ENCODE peak calls at places on chromosomes 12 and 14, in eight cellular contexts. One of them, this sample, is unnamed.
A peak's percentile ranks its signal among the peaks of the same experiment; 100 is the strongest.

GRCh38 chr12:10363922-10364838 is 25.7 kb downstream of the KLRK1 start:
- DNase-seq in Panc1: peak; percentile 32
- DNase-seq in neural crest cell: no peak
- DNase-seq in astrocyte: peak; percentile 49
- DNase-seq in HFF-Myc: no peak
- DNase-seq in IMR-90: peak; percentile 41
- DNase-seq in fibroblast of lung: peak; percentile 65
- DNase-seq in heart right ventricle: no peak
- DNase-seq in this sample: no peak

GRCh38 chr14:101705733-101706508 is 55.6 kb upstream of the PPP2R5C start:
- DNase-seq in Panc1: no peak
- DNase-seq in neural crest cell: no peak
- DNase-seq in astrocyte: peak; percentile 10
- DNase-seq in HFF-Myc: no peak
- DNase-seq in IMR-90: no peak
- DNase-seq in fibroblast of lung: peak; percentile 34
- DNase-seq in heart right ventricle: peak; percentile 59
- DNase-seq in this sample: no peak

GRCh38 chr12:97555547-97556200 is 93.1 kb downstream of the RMST start:
- DNase-seq in Panc1: no peak
- DNase-seq in neural crest cell: no peak
- DNase-seq in astrocyte: no peak
- DNase-seq in HFF-Myc: no peak
- DNase-seq in IMR-90: no peak
- DNase-seq in fibroblast of lung: no peak
- DNase-seq in heart right ventricle: no peak
- DNase-seq in this sample: no peak

GRCh38 chr12:28683371-28683770 is 465.7 kb upstream of the FAR2 start:
- DNase-seq in Panc1: no peak
- DNase-seq in neural crest cell: no peak
- DNase-seq in astrocyte: no peak
- DNase-seq in HFF-Myc: no peak
- DNase-seq in IMR-90: no peak
- DNase-seq in fibroblast of lung: no peak
- DNase-seq in heart right ventricle: no peak
- DNase-seq in this sample: no peak

GRCh38 chr14:81437226-81437625 is 37.1 kb upstream of the STON2 start:
- DNase-seq in Panc1: no peak
- DNase-seq in neural crest cell: no peak
- DNase-seq in astrocyte: no peak
- DNase-seq in HFF-Myc: no peak
- DNase-seq in IMR-90: no peak
- DNase-seq in fibroblast of lung: no peak
- DNase-seq in heart right ventricle: no peak
- DNase-seq in this sample: no peak

GRCh38 chr14:77037886-77038511 is 9.5 kb upstream of the IRF2BPL start:
- DNase-seq in Panc1: no peak
- DNase-seq in neural crest cell: no peak
- DNase-seq in astrocyte: peak; percentile 50
- DNase-seq in HFF-Myc: no peak
- DNase-seq in IMR-90: no peak
- DNase-seq in fibroblast of lung: peak; percentile 50
- DNase-seq in heart right ventricle: no peak
- DNase-seq in this sample: no peak

GRCh38 chr12:65994318-65994717 is 136.2 kb downstream of the LLPH start:
- DNase-seq in Panc1: no peak
- DNase-seq in neural crest cell: no peak
- DNase-seq in astrocyte: no peak
- DNase-seq in HFF-Myc: no peak
- DNase-seq in IMR-90: no peak
- DNase-seq in fibroblast of lung: no peak
- DNase-seq in heart right ventricle: no peak
- DNase-seq in this sample: no peak

GRCh38 chr12:107223816-107224215 is 130.5 kb upstream of the CRY1 start:
- DNase-seq in Panc1: no peak
- DNase-seq in neural crest cell: no peak
- DNase-seq in astrocyte: peak; percentile 39
- DNase-seq in HFF-Myc: no peak
- DNase-seq in IMR-90: peak; percentile 51
- DNase-seq in fibroblast of lung: no peak
- DNase-seq in heart right ventricle: no peak
- DNase-seq in this sample: no peak

GRCh38 chr12:113260127-113260526 is 38.9 kb downstream of the TPCN1 start:
- DNase-seq in Panc1: no peak
- DNase-seq in neural crest cell: no peak
- DNase-seq in astrocyte: no peak
- DNase-seq in HFF-Myc: no peak
- DNase-seq in IMR-90: no peak
- DNase-seq in fibroblast of lung: no peak
- DNase-seq in heart right ventricle: no peak
- DNase-seq in this sample: no peak

GRCh38 chr14:94966344-94966743 is 191.0 kb downstream of the DICER1 start:
- DNase-seq in Panc1: no peak
- DNase-seq in neural crest cell: no peak
- DNase-seq in astrocyte: no peak
- DNase-seq in HFF-Myc: no peak
- DNase-seq in IMR-90: no peak
- DNase-seq in fibroblast of lung: no peak
- DNase-seq in heart right ventricle: no peak
- DNase-seq in this sample: no peak

GRCh38 chr12:71415336-71416231 is 24.0 kb upstream of the LGR5 start:
- DNase-seq in Panc1: peak; percentile 45
- DNase-seq in neural crest cell: peak; percentile 35
- DNase-seq in astrocyte: peak; percentile 25
- DNase-seq in HFF-Myc: peak; percentile 37
- DNase-seq in IMR-90: peak; percentile 59
- DNase-seq in fibroblast of lung: peak; percentile 63
- DNase-seq in heart right ventricle: peak; percentile 29
- DNase-seq in this sample: peak; percentile 11

GRCh38 chr12:52543985-52544888 is 8.7 kb downstream of the KRT71 start:
- DNase-seq in Panc1: no peak
- DNase-seq in neural crest cell: no peak
- DNase-seq in astrocyte: no peak
- DNase-seq in HFF-Myc: no peak
- DNase-seq in IMR-90: no peak
- DNase-seq in fibroblast of lung: no peak
- DNase-seq in heart right ventricle: peak; percentile 11
- DNase-seq in this sample: no peak

GRCh38 chr14:73633517-73634332 is 11.1 kb upstream of the DNAL1 start:
- DNase-seq in Panc1: peak; percentile 53
- DNase-seq in neural crest cell: peak; percentile 62
- DNase-seq in astrocyte: peak; percentile 37
- DNase-seq in HFF-Myc: peak; percentile 44
- DNase-seq in IMR-90: peak; percentile 69
- DNase-seq in fibroblast of lung: peak; percentile 81
- DNase-seq in heart right ventricle: peak; percentile 59
- DNase-seq in this sample: peak; percentile 28

DNA sequence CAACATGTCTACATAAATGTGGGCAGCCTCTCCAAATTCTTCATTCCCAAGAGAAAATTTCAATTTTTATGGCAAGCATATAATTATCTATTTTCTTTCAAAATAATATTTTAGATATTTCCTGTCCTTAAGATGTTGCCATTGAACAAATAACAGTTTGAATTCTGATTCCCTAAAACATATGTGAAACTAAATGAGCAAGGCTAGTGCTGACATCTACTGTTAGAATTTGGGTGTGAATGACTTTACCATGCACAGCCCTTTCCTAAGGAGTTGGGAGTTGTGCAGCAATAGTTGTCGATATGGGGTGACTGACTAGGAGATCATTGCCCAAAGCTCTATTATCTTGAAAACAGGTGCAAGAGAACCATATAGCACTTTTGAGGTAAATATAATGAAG is 108.2 kb upstream of the SLC38A4 start:
- DNase-seq in Panc1: peak; percentile 56
- DNase-seq in neural crest cell: no peak
- DNase-seq in astrocyte: peak; percentile 37
- DNase-seq in HFF-Myc: peak; percentile 66
- DNase-seq in IMR-90: peak; percentile 77
- DNase-seq in fibroblast of lung: peak; percentile 83
- DNase-seq in heart right ventricle: no peak
- DNase-seq in this sample: no peak
- TF ChIP-seq CTCF in Panc1: peak; percentile 72
- TF ChIP-seq CTCF in neural crest cell: peak; percentile 70
- TF ChIP-seq CTCF in astrocyte: peak; percentile 56
- TF ChIP-seq CTCF in HFF-Myc: peak; percentile 57
- TF ChIP-seq CTCF in IMR-90: peak; percentile 81
- TF ChIP-seq CTCF in fibroblast of lung: peak; percentile 66
- TF ChIP-seq CTCF in heart right ventricle: peak; percentile 63
- TF ChIP-seq CTCF in this sample: peak; percentile 65

DNA sequence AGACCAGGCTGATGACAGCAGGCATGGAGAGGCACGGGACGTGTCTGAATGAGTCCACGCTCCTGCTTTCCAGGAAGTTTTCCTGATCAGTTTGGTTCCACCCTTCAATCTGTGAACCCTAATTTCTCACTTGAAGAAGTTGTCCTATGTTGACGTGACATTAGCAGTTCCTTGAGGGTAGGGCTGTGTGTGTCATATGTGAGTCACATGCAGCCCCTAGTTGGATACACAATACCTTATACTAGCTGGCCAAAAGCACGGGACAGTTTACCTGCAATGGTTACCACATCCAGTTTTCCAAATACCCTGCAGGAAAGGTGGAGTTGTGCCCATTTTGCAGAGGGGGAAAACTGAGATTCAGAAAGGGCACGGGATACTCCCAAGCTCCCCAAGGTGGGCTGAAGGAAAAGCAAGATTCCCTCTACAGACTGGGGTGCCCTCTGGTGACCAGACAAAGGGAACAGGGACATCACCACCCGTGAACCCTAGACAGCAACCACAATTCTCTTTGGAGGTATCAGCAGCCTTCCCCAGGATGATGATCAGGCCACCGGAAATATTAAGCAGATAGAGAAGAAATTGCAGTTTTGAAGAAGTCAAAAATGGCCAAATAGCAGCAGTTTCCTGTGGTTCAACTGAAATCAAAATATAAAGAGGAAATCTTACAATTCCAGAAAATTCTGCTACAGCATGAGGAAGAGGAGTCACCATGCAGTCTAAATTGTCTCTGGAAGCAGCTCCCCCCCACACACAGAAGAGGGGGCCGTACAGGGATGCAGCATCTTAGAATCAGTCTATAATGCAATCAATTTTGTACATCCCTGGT is 194.4 kb downstream of the PHETA1 start:
- DNase-seq in Panc1: peak; percentile 2
- DNase-seq in neural crest cell: no peak
- DNase-seq in astrocyte: no peak
- DNase-seq in HFF-Myc: no peak
- DNase-seq in IMR-90: no peak
- DNase-seq in fibroblast of lung: no peak
- DNase-seq in heart right ventricle: no peak
- DNase-seq in this sample: no peak
- TF ChIP-seq CTCF in Panc1: peak; percentile 74
- TF ChIP-seq CTCF in neural crest cell: peak; percentile 24
- TF ChIP-seq CTCF in astrocyte: no peak
- TF ChIP-seq CTCF in HFF-Myc: no peak
- TF ChIP-seq CTCF in IMR-90: no peak
- TF ChIP-seq CTCF in fibroblast of lung: no peak
- TF ChIP-seq CTCF in heart right ventricle: peak; percentile 15
- TF ChIP-seq CTCF in this sample: no peak

DNA sequence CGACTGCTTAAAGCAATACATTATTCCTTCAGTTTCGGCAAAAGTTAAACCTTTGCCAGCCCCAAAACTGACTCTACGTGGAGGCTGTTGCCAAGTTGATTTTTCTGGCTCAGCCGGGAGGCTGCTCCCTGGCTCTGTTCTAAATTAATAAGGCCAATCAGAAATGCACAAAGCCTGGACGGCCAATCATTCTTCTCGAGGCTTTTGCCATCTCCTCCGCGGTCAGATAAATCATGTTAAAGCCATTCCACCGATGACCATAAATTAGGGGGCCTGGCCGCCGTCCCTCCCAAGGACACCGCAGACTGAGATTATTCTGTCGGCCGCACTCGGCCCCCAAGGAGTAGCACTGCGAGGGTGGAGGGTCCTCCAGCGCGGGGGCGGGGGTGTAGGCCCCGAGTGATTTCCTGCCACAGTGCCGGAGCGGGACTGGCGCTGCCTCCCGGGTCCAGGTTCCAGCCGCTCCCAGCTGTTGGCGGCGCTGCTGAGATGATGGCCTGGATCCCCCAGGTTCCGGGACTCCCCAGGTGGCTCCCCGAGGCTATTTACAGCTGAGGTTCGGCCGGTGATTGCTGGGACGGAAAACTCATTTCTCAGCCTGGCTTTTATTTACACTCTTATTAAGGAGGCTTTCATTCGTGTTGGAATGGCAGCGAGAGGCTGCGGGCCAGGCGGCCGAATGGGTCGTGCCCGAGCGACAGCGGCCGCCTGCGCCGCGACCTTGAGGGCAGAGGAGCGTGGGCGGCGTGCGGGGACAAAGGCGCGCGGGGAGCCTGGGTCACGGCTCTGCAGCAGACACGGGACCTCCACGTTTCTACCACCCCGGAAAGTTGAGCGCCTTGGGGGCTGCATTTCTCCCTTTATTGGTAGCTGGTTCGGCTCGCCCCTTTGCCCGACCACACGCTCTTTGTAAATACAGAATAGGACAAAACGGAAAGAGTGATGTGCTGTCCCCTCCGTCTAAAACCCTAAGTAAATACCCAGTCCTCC is 165.2 kb downstream of the MON2 start:
- DNase-seq in Panc1: peak; percentile 10
- DNase-seq in neural crest cell: peak; percentile 44
- DNase-seq in astrocyte: peak; percentile 88
- DNase-seq in HFF-Myc: peak; percentile 35
- DNase-seq in IMR-90: peak; percentile 61
- DNase-seq in fibroblast of lung: peak; percentile 73
- DNase-seq in heart right ventricle: peak; percentile 60
- DNase-seq in this sample: peak; percentile 66
- TF ChIP-seq CTCF in Panc1: peak; percentile 83
- TF ChIP-seq CTCF in neural crest cell: no peak
- TF ChIP-seq CTCF in astrocyte: no peak
- TF ChIP-seq CTCF in HFF-Myc: peak; percentile 37
- TF ChIP-seq CTCF in IMR-90: peak; percentile 28
- TF ChIP-seq CTCF in fibroblast of lung: peak; percentile 40
- TF ChIP-seq CTCF in heart right ventricle: peak; percentile 62
- TF ChIP-seq CTCF in this sample: peak; percentile 66

GRCh38 chr14:75143761-75144527 is 17.1 kb upstream of the NEK9 start:
- DNase-seq in Panc1: no peak
- DNase-seq in neural crest cell: no peak
- DNase-seq in astrocyte: no peak
- DNase-seq in HFF-Myc: no peak
- DNase-seq in IMR-90: no peak
- DNase-seq in fibroblast of lung: no peak
- DNase-seq in heart right ventricle: no peak
- DNase-seq in this sample: no peak

GRCh38 chr14:75141062-75141461 is 14.2 kb upstream of the NEK9 start:
- DNase-seq in Panc1: no peak
- DNase-seq in neural crest cell: no peak
- DNase-seq in astrocyte: no peak
- DNase-seq in HFF-Myc: no peak
- DNase-seq in IMR-90: no peak
- DNase-seq in fibroblast of lung: no peak
- DNase-seq in heart right ventricle: no peak
- DNase-seq in this sample: no peak

GRCh38 chr14:75140620-75141019 is 13.8 kb upstream of the NEK9 start:
- DNase-seq in Panc1: no peak
- DNase-seq in neural crest cell: no peak
- DNase-seq in astrocyte: no peak
- DNase-seq in HFF-Myc: no peak
- DNase-seq in IMR-90: no peak
- DNase-seq in fibroblast of lung: no peak
- DNase-seq in heart right ventricle: no peak
- DNase-seq in this sample: no peak

GRCh38 chr14:75142494-75142893 is 15.6 kb upstream of the NEK9 start:
- DNase-seq in Panc1: no peak
- DNase-seq in neural crest cell: no peak
- DNase-seq in astrocyte: no peak
- DNase-seq in HFF-Myc: no peak
- DNase-seq in IMR-90: no peak
- DNase-seq in fibroblast of lung: no peak
- DNase-seq in heart right ventricle: no peak
- DNase-seq in this sample: no peak

GRCh38 chr14:75141967-75142366 is 15.1 kb upstream of the NEK9 start:
- DNase-seq in Panc1: no peak
- DNase-seq in neural crest cell: no peak
- DNase-seq in astrocyte: peak; percentile 26
- DNase-seq in HFF-Myc: no peak
- DNase-seq in IMR-90: peak; percentile 56
- DNase-seq in fibroblast of lung: peak; percentile 50
- DNase-seq in heart right ventricle: no peak
- DNase-seq in this sample: no peak
- TF ChIP-seq CTCF in Panc1: peak; percentile 20
- TF ChIP-seq CTCF in neural crest cell: peak; percentile 57
- TF ChIP-seq CTCF in astrocyte: peak; percentile 54
- TF ChIP-seq CTCF in HFF-Myc: peak; percentile 43
- TF ChIP-seq CTCF in IMR-90: peak; percentile 55
- TF ChIP-seq CTCF in fibroblast of lung: peak; percentile 49
- TF ChIP-seq CTCF in heart right ventricle: peak; percentile 50
- TF ChIP-seq CTCF in this sample: peak; percentile 37